ENCODE peak calls at places on chromosome 17, in four cellular contexts. One of them, this sample, is unnamed. For H3K4me1, the result is how much of the 10 kb centered on the place peaks cover.

GRCh38 chr17:1976683-1977064 is 48.5 kb downstream of the RTN4RL1 start:
- DNase-seq in mucosa of descending colon: no peak
- DNase-seq in lung: no peak
- DNase-seq in A549: no peak
- DNase-seq in this sample: no peak

GRCh38 chr17:74768069-74768762 is 7.9 kb downstream of the NAT9 start:
- DNase-seq in mucosa of descending colon: no peak
- DNase-seq in lung: no peak
- DNase-seq in A549: no peak
- DNase-seq in this sample: peak

GRCh38 chr17:55335625-55336024 is 70.9 kb downstream of the HLF start:
- DNase-seq in mucosa of descending colon: no peak
- DNase-seq in A549: no peak
- DNase-seq in lung: no peak
- DNase-seq in this sample: no peak

GRCh38 chr17:1156864-1157263 is 22.9 kb downstream of the ABR start:
- DNase-seq in A549: no peak
- DNase-seq in lung: no peak
- DNase-seq in mucosa of descending colon: no peak
- DNase-seq in this sample: no peak

GRCh38 chr17:72392056-72393010 is 271.5 kb downstream of the SOX9 start:
- DNase-seq in mucosa of descending colon: no peak
- DNase-seq in lung: no peak
- DNase-seq in A549: peak
- DNase-seq in this sample: peak

GRCh38 chr17:42325026-42325425 is 36.7 kb downstream of the STAT5A start:
- DNase-seq in mucosa of descending colon: no peak
- DNase-seq in A549: peak
- DNase-seq in lung: no peak
- DNase-seq in this sample: no peak

GRCh38 chr17:42541041-42541833 is 5.2 kb downstream of the NAGLU start:
- DNase-seq in A549: no peak
- DNase-seq in mucosa of descending colon: peak
- DNase-seq in lung: no peak
- DNase-seq in this sample: peak

GRCh38 chr17:31629696-31630470 is 229.2 kb downstream of the COPRS start:
- DNase-seq in mucosa of descending colon: no peak
- DNase-seq in A549: no peak
- DNase-seq in lung: no peak
- DNase-seq in this sample: no peak

GRCh38 chr17:70405492-70406220 is 236.3 kb downstream of the KCNJ2 start:
- DNase-seq in A549: peak
- DNase-seq in mucosa of descending colon: no peak
- DNase-seq in lung: no peak
- DNase-seq in this sample: no peak

GRCh38 chr17:64788286-64789060 is 126.4 kb upstream of the SMURF2 start:
- DNase-seq in lung: no peak
- DNase-seq in A549: no peak
- DNase-seq in mucosa of descending colon: peak
- DNase-seq in this sample: no peak

DNA sequence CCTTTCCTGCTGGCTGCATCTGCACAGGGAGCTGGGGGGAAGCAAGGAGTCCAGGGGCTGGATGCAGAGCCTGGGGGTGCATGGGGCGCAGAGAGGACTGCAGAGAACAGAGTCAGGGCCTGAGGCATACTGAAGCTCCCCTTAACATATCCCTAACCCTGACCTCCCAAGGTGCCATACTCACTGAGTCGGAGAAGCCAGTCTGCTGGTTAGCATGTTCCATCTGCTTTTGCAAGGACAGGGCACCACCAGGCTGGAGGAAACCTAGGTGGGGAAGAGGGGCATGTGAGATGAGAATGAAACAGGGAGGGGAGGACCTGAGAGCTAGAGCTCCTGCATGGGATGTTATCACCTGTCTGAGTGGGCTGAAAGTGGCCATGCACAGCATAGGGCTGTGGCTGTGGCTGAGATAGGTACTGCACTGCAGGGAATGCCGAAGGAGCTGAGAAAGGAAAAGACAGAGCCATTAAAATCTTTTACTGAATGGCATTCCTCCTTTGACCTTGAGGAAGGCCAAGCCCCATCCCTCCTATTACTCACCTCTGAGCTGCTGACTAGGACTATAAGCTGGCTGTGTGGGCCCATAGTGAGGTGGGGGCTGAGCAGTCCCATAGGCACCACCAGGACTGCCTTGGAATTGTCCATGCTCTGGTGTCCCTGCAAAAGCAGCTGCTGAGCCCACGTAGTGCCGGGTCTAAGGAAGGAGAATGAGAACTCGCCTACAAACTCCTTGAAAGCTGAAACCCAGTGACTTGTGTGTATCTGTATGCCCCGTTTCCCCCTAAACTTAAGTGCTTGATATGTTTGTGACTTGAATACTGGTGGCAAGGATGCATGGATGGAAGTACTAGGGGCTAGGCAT is 1.9 kb downstream of the GPS2 start:
- DNase-seq in lung: no peak
- DNase-seq in A549: peak
- DNase-seq in mucosa of descending colon: no peak
- DNase-seq in this sample: no peak
- H3K4me1 ChIP-seq in lung: under half
- H3K4me1 ChIP-seq in A549: half or more
- H3K4me1 ChIP-seq in mucosa of descending colon: under half
- H3K4me1 ChIP-seq in this sample: under half

DNA sequence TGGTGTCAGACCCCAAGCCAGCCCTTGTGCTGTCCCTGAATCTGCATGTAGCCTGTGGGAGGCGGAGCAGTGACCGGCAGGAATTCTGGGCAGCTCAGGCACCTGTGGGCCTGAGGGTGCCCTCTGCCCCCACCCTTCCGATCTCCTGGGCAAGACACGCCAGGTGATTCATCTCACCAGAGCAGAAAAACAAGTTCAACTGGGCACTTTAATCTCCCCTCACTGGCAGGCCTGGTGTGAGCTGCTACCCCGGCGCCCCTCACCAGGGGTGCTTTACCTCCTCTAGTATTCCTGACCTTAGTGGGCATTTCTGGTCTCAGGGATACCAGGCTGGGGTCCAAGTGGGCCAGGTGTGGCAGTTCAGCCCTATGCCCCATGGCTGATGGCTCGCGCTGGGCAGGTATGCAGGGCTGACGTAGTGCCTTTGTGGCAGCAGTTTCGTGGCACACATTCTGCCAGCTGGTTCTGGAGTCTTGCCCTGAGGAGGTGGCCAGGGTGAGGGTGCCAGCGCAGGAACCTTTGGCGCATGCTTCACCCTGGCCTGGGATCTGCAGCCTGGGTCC is 6.0 kb downstream of the ERBB2 start:
- DNase-seq in lung: peak
- DNase-seq in mucosa of descending colon: peak
- DNase-seq in A549: no peak
- DNase-seq in this sample: peak
- H3K4me1 ChIP-seq in lung: under half
- H3K4me1 ChIP-seq in mucosa of descending colon: half or more
- H3K4me1 ChIP-seq in A549: half or more
- H3K4me1 ChIP-seq in this sample: half or more

GRCh38 chr17:19573075-19573474 is 39.4 kb downstream of the SLC47A1 start:
- DNase-seq in lung: no peak
- DNase-seq in mucosa of descending colon: no peak
- DNase-seq in A549: no peak
- DNase-seq in this sample: no peak
- H3K4me1 ChIP-seq in lung: under half
- H3K4me1 ChIP-seq in mucosa of descending colon: under half
- H3K4me1 ChIP-seq in A549: under half
- H3K4me1 ChIP-seq in this sample: under half

GRCh38 chr17:37092701-37093100 is 143.9 kb downstream of the AATF start:
- DNase-seq in A549: no peak
- DNase-seq in lung: no peak
- DNase-seq in mucosa of descending colon: no peak
- DNase-seq in this sample: no peak
- H3K4me1 ChIP-seq in A549: under half
- H3K4me1 ChIP-seq in lung: under half
- H3K4me1 ChIP-seq in mucosa of descending colon: under half
- H3K4me1 ChIP-seq in this sample: under half

GRCh38 chr17:17742133-17742621 is 60.9 kb downstream of the RAI1 start:
- DNase-seq in A549: no peak
- DNase-seq in lung: no peak
- DNase-seq in mucosa of descending colon: no peak
- DNase-seq in this sample: no peak

GRCh38 chr17:17740627-17741237 is 59.5 kb downstream of the RAI1 start:
- DNase-seq in lung: no peak
- DNase-seq in A549: no peak
- DNase-seq in mucosa of descending colon: no peak
- DNase-seq in this sample: no peak

GRCh38 chr17:17739388-17740066 is 58.3 kb downstream of the RAI1 start:
- DNase-seq in A549: peak
- DNase-seq in mucosa of descending colon: peak
- DNase-seq in lung: no peak
- DNase-seq in this sample: peak

GRCh38 chr17:17742688-17743390 is 61.6 kb downstream of the RAI1 start:
- DNase-seq in mucosa of descending colon: no peak
- DNase-seq in lung: no peak
- DNase-seq in A549: no peak
- DNase-seq in this sample: no peak

DNA sequence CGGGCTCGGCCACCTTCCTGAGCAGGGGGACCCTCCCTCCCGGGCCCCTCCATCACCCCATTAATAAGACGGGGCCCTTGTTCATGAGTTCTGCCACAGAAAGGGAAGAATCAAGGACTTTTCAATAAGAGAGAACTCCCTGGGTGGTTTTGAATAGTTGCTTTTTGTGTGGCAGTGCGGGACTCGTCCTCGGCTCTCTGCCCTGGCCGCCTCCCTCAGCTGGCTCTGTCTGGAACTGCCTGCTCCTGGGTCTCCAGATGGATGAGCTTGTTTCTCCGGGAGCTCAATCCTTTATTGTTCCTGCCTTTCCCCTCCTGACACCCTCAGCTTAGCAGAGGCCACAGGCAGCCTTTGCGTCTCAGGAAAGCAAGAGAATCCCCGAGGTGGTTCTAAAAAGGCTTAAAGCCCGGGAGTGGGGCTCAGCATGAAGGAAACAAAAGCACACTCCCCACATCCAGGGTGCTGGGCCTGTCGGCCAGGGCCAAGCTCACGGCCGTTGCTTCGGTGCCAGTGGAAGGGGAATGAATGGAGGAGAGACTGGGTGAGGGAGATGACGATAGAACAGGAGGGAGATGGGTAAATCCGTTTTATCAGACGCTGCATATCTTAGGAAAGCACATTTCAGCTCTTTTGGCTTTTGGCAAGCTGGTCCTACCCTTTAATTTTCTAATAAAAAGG is 60.2 kb downstream of the RAI1 start:
- DNase-seq in A549: no peak
- DNase-seq in lung: no peak
- DNase-seq in mucosa of descending colon: no peak
- DNase-seq in this sample: no peak
- H3K4me1 ChIP-seq in A549: half or more
- H3K4me1 ChIP-seq in lung: under half
- H3K4me1 ChIP-seq in mucosa of descending colon: under half
- H3K4me1 ChIP-seq in this sample: under half

This sample was measured in kidney.